ENCODE peak calls at places on chromosomes 2 and 18, in five cellular contexts. H, Y, G, N and A are unnamed samples.

GRCh38 chr2:71071681-71072398 is 3.4 kb downstream of the NAGK start:
- DNase-seq in N (no peak), Y (no peak), G (peak; percentile 46), H (no peak), A (peak; percentile 77)

GRCh38 chr2:205580591-205580990 is 101.7 kb upstream of the NRP2 start:
- DNase-seq in G (no peak), H (peak; percentile 32), Y (no peak), N (no peak), A (no peak)

GRCh38 chr2:121903037-121903689 is 147.7 kb downstream of the TSN start:
- DNase-seq in G (peak; percentile 67), H (no peak), N (peak; percentile 79), Y (no peak), A (no peak)

GRCh38 chr2:181312515-181312927 is 144.7 kb upstream of the ITGA4 start:
- DNase-seq in H (no peak), G (peak; percentile 21), Y (no peak), N (no peak), A (peak; percentile 83)

GRCh38 chr2:126971162-126971480 is 72.4 kb downstream of the TEX51 start:
- DNase-seq in G (no peak), N (no peak), H (no peak), Y (no peak), A (no peak)

GRCh38 chr2:148926291-148926961 is 51.4 kb downstream of the KIF5C start:
- DNase-seq in N (peak; percentile 63), H (peak; percentile 41), G (peak; percentile 34), Y (peak; percentile 73), A (peak; percentile 22)

GRCh38 chr2:205187731-205188130 is 494.6 kb upstream of the NRP2 start:
- DNase-seq in G (no peak), H (no peak), Y (no peak), N (no peak), A (no peak)

GRCh38 chr2:150188177-150188576 is 299.3 kb downstream of the RND3 start:
- DNase-seq in N (no peak), Y (no peak), G (no peak), H (no peak), A (no peak)

GRCh38 chr2:137467246-137467862 is 496.9 kb upstream of the HNMT start:
- DNase-seq in Y (no peak), H (no peak), N (peak; percentile 44), G (peak; percentile 43), A (no peak)

GRCh38 chr2:174656671-174657171 is 59.1 kb upstream of the WIPF1 start:
- DNase-seq in N (no peak), G (no peak), Y (no peak), H (no peak), A (no peak)

GRCh38 chr2:23584054-23584745 is 199.2 kb downstream of the KLHL29 start:
- DNase-seq in H (no peak), Y (no peak), N (no peak), G (no peak), A (no peak)

GRCh38 chr2:102065675-102066252 is 74.0 kb downstream of the IL1R2 start:
- DNase-seq in Y (peak; percentile 73), H (peak; percentile 88), N (no peak), G (no peak), A (no peak)

GRCh38 chr2:144133881-144134280 is 386.0 kb downstream of the ZEB2 start:
- DNase-seq in N (no peak), H (no peak), Y (no peak), G (no peak), A (no peak)

GRCh38 chr2:239326831-239327535 is 73.8 kb downstream of the HDAC4 start:
- DNase-seq in H (peak; percentile 45), N (no peak), G (no peak), Y (peak; percentile 39), A (peak; percentile 75)

GRCh38 chr2:5673861-5674240 is 18.3 kb upstream of the SOX11 start:
- DNase-seq in H (peak; percentile 54), G (no peak), N (no peak), Y (no peak), A (no peak)

GRCh38 chr2:149047118-149047517 is 8.6 kb downstream of the LYPD6B start:
- DNase-seq in N (no peak), G (no peak), H (no peak), Y (no peak), A (no peak)

GRCh38 chr18:73908323-73908722 is 239.3 kb downstream of the FBXO15 start:
- DNase-seq in N (no peak), Y (no peak), G (no peak), H (peak; percentile 20), A (no peak)

GRCh38 chr18:31512203-31512764 is 14.3 kb downstream of the DSG2 start:
- DNase-seq in H (peak; percentile 48), Y (no peak), G (peak; percentile 84), N (no peak), A (no peak)

GRCh38 chr2:40716879-40717278 is 265.0 kb upstream of the SLC8A1 start:
- DNase-seq in Y (no peak), N (no peak), H (peak; percentile 59), G (no peak), A (no peak)

GRCh38 chr18:24878289-24878688 is 417.9 kb downstream of the HRH4 start:
- DNase-seq in G (no peak), H (peak; percentile 80), N (peak; percentile 27), Y (no peak), A (no peak)

GRCh38 chr2:15154289-15154688 is 406.8 kb downstream of the NBAS start:
- DNase-seq in G (no peak), N (no peak), H (no peak), Y (no peak), A (no peak)

GRCh38 chr18:37019157-37019571 is 190.2 kb downstream of the KIAA1328 start:
- DNase-seq in H (peak; percentile 15), Y (peak; percentile 19), G (no peak), N (peak; percentile 4), A (no peak)

GRCh38 chr2:6418316-6418715 is 447.4 kb downstream of the CMPK2 start:
- DNase-seq in Y (no peak), N (no peak), H (no peak), G (no peak), A (no peak)

GRCh38 chr18:49858309-49859005 is 45.1 kb upstream of the ACAA2 start:
- DNase-seq in N (peak; percentile 83), Y (peak; percentile 75), G (peak; percentile 75), H (peak; percentile 79), A (no peak)

GRCh38 chr18:8754995-8755955 is 49.9 kb downstream of the MTCL1 start:
- DNase-seq in G (peak; percentile 22), H (peak; percentile 49), N (no peak), Y (no peak), A (peak; percentile 44)

GRCh38 chr2:142130111-142131015 is 453 bp downstream of the LRP1B start:
- DNase-seq in H (peak; percentile 76), Y (peak; percentile 82), N (peak; percentile 55), G (peak; percentile 55), A (peak; percentile 32)

GRCh38 chr2:183186296-183186695 is 62.1 kb downstream of the NUP35 start:
- DNase-seq in Y (no peak), N (no peak), H (no peak), G (no peak), A (no peak)

GRCh38 chr2:10757814-10758286 is 36.4 kb downstream of the ATP6V1C2 start:
- DNase-seq in Y (no peak), H (no peak), G (no peak), N (no peak), A (no peak)

GRCh38 chr2:220660277-220661155 is 911.6 kb downstream of the EPHA4 start:
- DNase-seq in G (peak; percentile 38), H (peak; percentile 4), Y (no peak), N (no peak), A (no peak)

DNA sequence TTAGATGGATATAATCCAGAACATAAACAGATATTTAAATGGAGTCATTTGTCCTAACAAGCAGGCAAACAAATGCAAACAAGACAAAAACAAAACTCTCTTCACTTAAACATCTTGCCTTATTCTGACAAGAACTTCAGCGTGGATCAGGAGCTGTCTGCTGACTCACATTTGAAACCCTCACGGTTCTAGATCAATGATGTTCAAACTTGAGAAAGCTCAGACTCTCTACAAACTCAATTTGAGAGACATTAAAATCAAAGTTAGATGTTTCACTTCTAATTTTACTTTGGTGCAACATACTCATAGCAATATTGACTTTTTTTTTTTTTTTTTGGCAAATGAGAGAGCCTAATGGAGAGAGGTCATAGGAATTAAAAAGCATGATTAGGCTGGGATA is 362.8 kb upstream of the SLC14A2 start:
- DNase-seq in Y (no peak), G (no peak), N (no peak), H (no peak), A (no peak)
- H3K4me3 ChIP-seq in Y (no peak overlapping the region), G (no peak overlapping the region), N (no peak overlapping the region), H (no peak overlapping the region), A (no peak overlapping the region)

GRCh38 chr2:131201098-131201497 is 8.2 kb upstream of the POTEE start:
- DNase-seq in N (no peak), G (no peak), Y (no peak), H (no peak), A (no peak)
- H3K27me3 ChIP-seq in N (no peaks in the 10 kb centered on the region), G (no peaks in the 10 kb centered on the region), Y (no peaks in the 10 kb centered on the region), H (no peaks in the 10 kb centered on the region), A (no peaks in the 10 kb centered on the region)

DNA sequence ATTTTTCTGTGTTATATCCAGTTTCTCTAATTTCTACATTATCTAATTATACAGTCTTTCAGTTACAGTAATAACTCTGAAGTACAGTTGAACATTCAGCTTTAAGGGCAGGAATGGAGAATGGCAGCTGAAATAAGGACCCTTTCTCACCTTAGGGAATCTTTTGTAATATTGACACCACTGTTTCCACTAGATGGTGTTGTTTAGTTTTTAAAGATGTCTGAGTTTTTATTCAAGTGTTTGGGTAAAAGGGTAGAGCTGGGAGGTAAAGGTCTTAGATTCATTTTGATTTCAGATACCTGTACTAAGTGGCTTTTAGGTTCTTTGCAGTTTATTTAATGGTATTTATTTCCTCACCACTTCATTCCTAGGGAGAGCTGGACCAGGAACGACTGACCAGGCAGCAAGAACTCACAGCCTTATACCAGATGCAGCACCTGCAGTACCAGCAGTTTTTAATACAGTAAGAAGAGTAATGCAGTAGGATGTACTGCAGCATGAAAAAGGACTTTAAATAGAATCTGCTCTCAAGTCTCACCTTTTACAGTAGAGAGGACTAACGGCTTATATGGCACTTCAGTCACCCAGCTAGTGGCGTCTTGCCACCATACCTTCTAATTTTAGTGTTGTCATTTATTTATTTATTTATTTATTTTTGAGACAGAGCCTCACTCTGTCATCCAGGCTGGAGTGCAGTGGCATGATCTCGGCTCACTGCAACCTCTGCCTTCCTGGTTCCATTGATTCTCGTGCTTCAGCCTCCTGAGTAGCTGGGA is 33.2 kb upstream of the KCNJ13 start:
- DNase-seq in Y (no peak), H (no peak), G (no peak), N (no peak), A (no peak)
- TF ChIP-seq CTCF in Y (no peak), H (no peak), G (no peak), N (no peak), A (no peak)

GRCh38 chr2:72665448-72665847 is 160.4 kb downstream of the EXOC6B start:
- DNase-seq in H (no peak), Y (no peak), G (no peak), N (no peak), A (no peak)
- H3K4me3 ChIP-seq in H (no peak overlapping the region), Y (no peak overlapping the region), G (no peak overlapping the region), N (no peak overlapping the region), A (no peak overlapping the region)

DNA sequence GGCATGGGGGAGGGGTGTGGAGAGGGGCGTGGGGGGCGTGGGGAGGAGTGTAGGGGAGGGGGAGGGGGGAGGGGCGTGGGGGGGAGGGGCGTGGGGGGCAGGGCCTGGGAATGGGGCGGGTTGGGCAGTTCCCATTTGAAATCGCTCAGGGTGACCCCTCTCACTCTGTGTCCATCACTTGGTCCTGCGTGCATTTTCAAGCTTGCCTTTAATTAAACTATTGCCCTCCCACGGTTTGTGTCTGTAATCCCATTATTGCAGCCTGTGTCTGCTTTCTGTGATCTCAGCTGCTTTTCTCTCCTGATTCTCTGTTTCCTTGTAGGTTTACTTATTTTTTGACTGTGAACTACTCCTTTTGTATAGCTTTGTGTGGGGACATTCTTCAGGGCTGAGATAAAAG is 1.3 kb downstream of the DCDC2C start:
- DNase-seq in Y (no peak), H (no peak), N (peak; percentile 53), G (no peak), A (no peak)
- H3K27me3 ChIP-seq in Y (peaks cover 55% of the 10 kb centered on the region), H (no peaks in the 10 kb centered on the region), N (no peaks in the 10 kb centered on the region), G (peaks cover 21% of the 10 kb centered on the region), A (no peaks in the 10 kb centered on the region)